ENCODE peak calls at places on chromosomes 1 and 21, in seven cellular contexts. V is body of pancreas, H is fibroblast of lung, F is ovary, B is GM12878, S is dorsolateral prefrontal cortex, Y is tibial artery. M is an unnamed sample.

GRCh38 chr1:38027201-38028104 is 14.9 kb downstream of the UTP11 start:
- DNase-seq in V (no peak), Y (no peak), S (no peak), F (no peak), H (no peak), B (no peak), M (no peak)

GRCh38 chr1:182802006-182802798 is 12.6 kb downstream of the NPL start:
- DNase-seq in V (no peak), Y (no peak), H (no peak), F (no peak), B (no peak), S (no peak), M (no peak)

GRCh38 chr1:31099283-31100063 is 34.0 kb upstream of the PUM1 start:
- DNase-seq in F (no peak), B (no peak), H (no peak), S (no peak), Y (no peak), V (peak), M (no peak)

GRCh38 chr1:63674238-63674864 is 81.1 kb downstream of the PGM1 start:
- DNase-seq in F (peak), V (peak), B (no peak), H (peak), S (peak), Y (peak), M (peak)

GRCh38 chr1:176517484-176517883 is 54.5 kb downstream of the PAPPA2 start:
- DNase-seq in Y (no peak), H (no peak), F (no peak), S (no peak), B (peak), V (no peak), M (no peak)

GRCh38 chr21:37904879-37905278 is 11.4 kb downstream of the KCNJ6 start:
- DNase-seq in V (peak), S (peak), B (no peak), Y (no peak), F (no peak), H (no peak), M (peak)

GRCh38 chr1:154784924-154785531 is 85.1 kb downstream of the KCNN3 start:
- DNase-seq in V (peak), F (no peak), H (no peak), S (no peak), B (peak), Y (peak), M (no peak)

GRCh38 chr1:94227624-94228023 is 9.8 kb downstream of the ARHGAP29 start:
- DNase-seq in B (no peak), H (no peak), Y (no peak), F (no peak), S (no peak), V (no peak), M (no peak)

GRCh38 chr1:14841456-14841855 is 243.0 kb downstream of the KAZN start:
- DNase-seq in V (no peak), B (no peak), F (no peak), S (no peak), H (peak), Y (no peak), M (no peak)

GRCh38 chr1:173520799-173521198 is 43.7 kb downstream of the PRDX6 start:
- DNase-seq in V (no peak), H (no peak), F (no peak), B (no peak), Y (no peak), S (no peak), M (no peak)

GRCh38 chr21:34690793-34691175 is 22.0 kb downstream of the CLIC6 start:
- DNase-seq in Y (no peak), B (no peak), H (no peak), V (no peak), S (no peak), F (no peak), M (no peak)

GRCh38 chr1:112905420-112906154 is 50.4 kb downstream of the SLC16A1 start:
- DNase-seq in S (peak), V (peak), B (no peak), Y (no peak), F (no peak), H (no peak), M (no peak)

GRCh38 chr1:8040586-8040985 is 14.5 kb upstream of the ERRFI1 start:
- DNase-seq in F (no peak), Y (peak), V (peak), B (no peak), H (peak), S (no peak), M (peak)

GRCh38 chr1:34929497-34929852 is at the start of gene DLGAP3:
- DNase-seq in S (peak), B (no peak), F (no peak), H (no peak), V (peak), Y (no peak), M (no peak)

GRCh38 chr1:205711105-205712048 is 31.1 kb upstream of the SLC45A3 start:
- DNase-seq in Y (no peak), H (peak), B (peak), V (peak), F (peak), S (peak), M (peak)

GRCh38 chr1:219661464-219662092 is 48.7 kb upstream of the ZC3H11B start:
- DNase-seq in H (no peak), S (no peak), F (no peak), V (no peak), Y (no peak), B (no peak), M (no peak)

GRCh38 chr1:111726311-111726710 is 12.9 kb downstream of the INKA2 start:
- DNase-seq in Y (no peak), F (no peak), H (no peak), V (no peak), B (no peak), S (no peak), M (no peak)

GRCh38 chr21:41048636-41049035 is 119.3 kb upstream of the BACE2 start:
- DNase-seq in B (no peak), F (no peak), V (no peak), S (no peak), H (no peak), Y (no peak), M (no peak)

GRCh38 chr1:153658400-153659174 is at the start of gene SNAPIN:
- DNase-seq in S (peak), V (peak), B (peak), F (peak), H (peak), Y (peak), M (peak)

DNA sequence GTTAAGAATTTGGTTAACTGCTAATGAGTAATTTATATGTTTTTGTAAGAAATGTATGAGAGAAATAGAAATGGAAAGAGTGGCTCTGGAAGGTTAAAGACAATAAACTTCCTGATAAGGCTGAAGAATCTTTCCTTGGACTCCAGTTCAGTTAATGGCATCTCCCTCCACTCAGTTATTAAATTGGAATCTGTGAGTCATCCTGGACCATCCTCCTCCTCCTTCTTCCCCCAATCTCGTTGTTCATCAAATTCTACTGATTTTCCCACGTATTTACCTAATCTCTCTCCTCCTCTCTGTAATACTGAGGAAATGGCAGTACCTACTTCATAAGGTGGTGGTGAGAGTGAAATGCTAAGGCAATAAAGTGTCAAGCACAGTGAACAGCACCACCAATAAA is 101.4 kb upstream of the IRF2BP2 start:
- DNase-seq in F (no peak), H (no peak), B (no peak), V (no peak), Y (no peak), S (no peak), M (no peak)
- H3K27ac ChIP-seq in F (no peak), H (no peak), B (no peak), V (no peak), Y (no peak), S (no peak), M (peak)

DNA sequence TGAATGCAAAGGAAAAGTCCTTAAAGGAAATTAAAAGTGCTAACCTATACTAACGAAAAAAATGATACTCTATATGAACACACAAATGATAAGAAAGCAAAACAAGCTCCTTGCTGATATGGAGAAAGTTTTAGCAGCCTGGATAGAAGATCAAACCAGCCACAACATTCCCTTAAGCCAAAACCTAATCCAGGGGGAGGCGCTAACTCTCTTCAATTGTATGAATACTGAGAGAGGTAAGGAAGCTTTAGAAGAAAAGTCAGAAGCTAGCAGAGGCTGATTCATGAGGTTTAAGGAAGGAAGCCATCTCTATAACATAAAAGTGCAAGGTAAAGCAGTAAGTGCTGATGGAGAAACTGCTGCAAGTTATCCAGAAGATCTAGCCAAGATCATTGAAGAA is 3.4 kb downstream of the KRTAP23-1 start:
- DNase-seq in B (no peak), H (no peak), Y (no peak), V (no peak), F (no peak), S (no peak), M (no peak)
- TF ChIP-seq CTCF in B (no peak), H (no peak), Y (no peak), V (no peak), F (no peak), S (no peak), M (no peak)

GRCh38 chr1:40382110-40382464 is 8.6 kb downstream of the SMAP2 start:
- DNase-seq in B (no peak), S (no peak), H (no peak), Y (no peak), F (no peak), V (no peak), M (no peak)
- H3K27ac ChIP-seq in B (peak), S (peak), H (no peak), Y (peak), F (no peak), V (no peak), M (no peak)

GRCh38 chr1:13809461-13810159 is 109.6 kb downstream of the PRDM2 start:
- DNase-seq in S (no peak), Y (no peak), V (no peak), H (no peak), F (no peak), B (no peak), M (no peak)

GRCh38 chr1:13806108-13806507 is 106.1 kb downstream of the PRDM2 start:
- DNase-seq in B (no peak), Y (peak), S (no peak), F (no peak), H (no peak), V (no peak), M (no peak)

GRCh38 chr1:13808729-13809131 is 108.7 kb downstream of the PRDM2 start:
- DNase-seq in B (no peak), H (peak), V (no peak), S (peak), F (peak), Y (peak), M (peak)

GRCh38 chr1:13805431-13805830 is 105.4 kb downstream of the PRDM2 start:
- DNase-seq in Y (no peak), H (no peak), S (no peak), B (no peak), V (no peak), F (no peak), M (no peak)

DNA sequence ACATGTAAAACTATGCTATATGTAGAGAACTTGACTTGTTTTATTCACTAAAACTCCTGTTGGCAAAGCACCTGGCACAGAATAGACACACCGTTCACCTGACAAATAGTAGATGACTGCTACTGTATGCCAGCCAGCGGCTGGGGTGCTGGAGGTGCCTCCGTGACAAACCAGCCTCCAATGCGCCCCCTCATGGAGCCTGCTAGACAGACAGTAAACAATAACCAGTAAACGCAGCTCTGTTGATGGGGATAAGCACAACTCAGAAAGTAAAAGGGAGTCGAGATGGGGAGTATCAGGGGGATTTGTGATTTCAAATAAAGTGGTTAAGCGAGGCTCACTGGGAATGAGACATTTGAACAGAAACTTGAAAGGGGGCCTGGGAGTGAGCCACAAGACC is 107.2 kb downstream of the PRDM2 start:
- DNase-seq in Y (peak), H (peak), V (peak), B (no peak), S (no peak), F (no peak), M (no peak)
- TF ChIP-seq CTCF in Y (no peak), H (peak), V (peak), B (peak), S (peak), F (no peak), M (no peak)

DNA sequence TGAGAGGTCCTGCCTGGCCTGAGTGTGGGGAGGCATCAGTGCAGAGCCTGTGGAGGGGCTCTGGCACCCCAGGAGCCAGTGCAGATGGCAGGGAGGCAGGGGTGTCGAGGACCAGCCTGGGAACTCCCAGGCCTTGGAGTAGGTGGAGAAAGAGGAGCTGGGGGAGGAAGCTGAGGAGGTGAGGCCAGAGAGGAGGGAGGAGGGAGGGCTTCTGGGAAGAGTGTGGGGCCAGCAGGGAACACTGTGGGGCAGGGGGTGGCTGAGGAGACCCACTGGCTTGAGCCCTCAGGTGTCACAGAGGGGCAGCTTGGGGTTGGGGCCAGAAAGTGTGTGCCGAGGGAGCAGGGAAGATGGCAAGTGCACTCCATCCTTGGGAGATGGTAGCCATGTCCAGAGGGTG is 3.8 kb downstream of the COQ8A start:
- DNase-seq in Y (peak), F (no peak), B (no peak), H (no peak), V (no peak), S (no peak), M (no peak)
- H3K27ac ChIP-seq in Y (no peak), F (no peak), B (no peak), H (no peak), V (peak), S (no peak), M (peak)

DNA sequence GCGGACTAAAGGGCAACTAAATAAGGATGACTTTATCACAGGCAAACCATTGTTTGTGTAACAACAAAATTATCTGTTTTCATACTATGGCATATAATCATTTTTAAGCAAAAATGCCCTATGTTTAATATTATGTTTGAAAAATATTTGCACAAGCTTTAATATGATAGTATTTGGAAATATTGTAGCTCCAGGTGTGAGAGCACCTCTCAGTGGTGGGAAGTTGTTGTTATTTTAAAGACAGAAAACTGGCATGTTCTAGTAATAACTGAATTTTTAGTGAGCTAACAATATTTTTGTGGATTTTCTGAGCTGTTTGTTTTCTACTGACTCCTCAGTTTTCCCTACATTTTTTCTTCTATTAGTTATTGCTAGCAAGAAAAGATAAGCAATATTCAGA is 578.8 kb downstream of the KCNT2 start:
- DNase-seq in V (no peak), F (no peak), B (no peak), S (no peak), H (no peak), Y (no peak), M (no peak)
- TF ChIP-seq CTCF in V (no peak), F (no peak), B (no peak), S (no peak), H (no peak), Y (no peak), M (no peak)

GRCh38 chr1:201633811-201634210 is 94.9 kb downstream of the NAV1 start:
- DNase-seq in Y (no peak), B (no peak), S (no peak), F (no peak), H (peak), V (no peak), M (no peak)

GRCh38 chr1:201636065-201636464 is 97.1 kb downstream of the NAV1 start:
- DNase-seq in B (no peak), H (no peak), S (no peak), Y (no peak), F (no peak), V (no peak), M (no peak)

GRCh38 chr1:201637282-201638076 is 98.6 kb downstream of the NAV1 start:
- DNase-seq in S (no peak), V (no peak), F (no peak), B (no peak), Y (no peak), H (peak), M (no peak)

GRCh38 chr1:201634261-201634660 is 95.3 kb downstream of the NAV1 start:
- DNase-seq in F (no peak), S (no peak), B (no peak), H (peak), V (no peak), Y (no peak), M (no peak)

GRCh38 chr1:201636581-201636980 is 97.7 kb downstream of the NAV1 start:
- DNase-seq in F (no peak), Y (no peak), B (no peak), S (no peak), H (peak), V (no peak), M (no peak)
- H3K27ac ChIP-seq in F (no peak), Y (no peak), B (no peak), S (no peak), H (peak), V (no peak), M (no peak)

GRCh38 chr1:107963009-107963408 is 2.0 kb downstream of the VAV3 start:
- DNase-seq in Y (no peak), V (no peak), B (no peak), H (no peak), F (no peak), S (no peak), M (no peak)

GRCh38 chr1:107963601-107964396 is 1.2 kb downstream of the VAV3 start:
- DNase-seq in H (peak), S (no peak), V (peak), Y (no peak), B (peak), F (no peak), M (peak)

GRCh38 chr1:107966550-107966949 is 1.6 kb upstream of the VAV3 start:
- DNase-seq in S (no peak), V (no peak), F (no peak), H (no peak), Y (no peak), B (no peak), M (no peak)

GRCh38 chr1:107964397-107965111 is 426 bp downstream of the VAV3 start:
- DNase-seq in S (no peak), Y (no peak), V (peak), F (no peak), B (no peak), H (peak), M (peak)

DNA sequence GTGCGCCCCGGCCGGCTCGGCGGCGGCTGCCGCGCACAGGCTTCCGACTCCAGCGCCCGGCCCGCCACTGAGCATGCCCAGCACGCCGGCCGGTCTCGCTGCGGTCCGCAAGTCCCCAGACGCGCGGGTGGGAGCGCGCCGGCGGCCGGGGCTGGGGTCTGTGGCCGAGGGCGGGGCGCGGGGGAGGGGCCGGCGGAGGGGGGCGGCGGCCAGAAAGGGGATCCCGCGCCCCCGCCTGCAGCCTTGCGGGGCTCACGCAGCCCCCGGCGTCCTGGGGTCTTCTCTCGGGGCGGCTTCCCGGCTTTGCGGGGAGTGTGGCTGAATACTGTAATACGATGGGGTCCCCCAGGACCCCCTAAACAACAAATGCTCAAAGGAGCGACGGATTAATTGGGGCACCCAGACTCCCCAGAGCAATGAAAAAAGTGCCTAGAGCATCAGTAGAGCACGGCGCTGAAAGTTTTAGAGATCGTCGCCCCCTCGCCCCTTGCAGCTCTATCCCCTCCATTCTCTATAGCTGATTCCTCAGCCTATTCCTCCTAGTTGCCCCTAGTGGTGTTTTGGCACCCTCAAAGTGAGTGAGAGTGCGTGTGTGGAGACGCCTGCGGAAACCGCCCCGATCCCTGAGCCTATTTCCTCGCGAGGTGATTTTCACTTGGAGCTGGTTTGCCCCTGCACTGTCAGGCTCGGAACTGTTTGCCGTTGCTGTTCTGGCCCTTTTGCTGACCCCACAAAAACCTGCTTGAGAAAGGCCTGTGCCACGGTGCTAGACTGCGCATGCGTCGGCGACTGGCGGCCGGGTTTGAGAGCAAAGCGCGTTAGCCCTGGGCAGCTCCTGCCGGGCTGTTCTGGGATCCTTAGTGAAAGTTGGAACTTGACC is at the start of gene VAV3:
- DNase-seq in F (no peak), B (no peak), H (peak), V (peak), S (peak), Y (peak), M (peak)
- TF ChIP-seq CTCF in F (no peak), B (peak), H (no peak), V (no peak), S (no peak), Y (no peak), M (peak)

GRCh38 chr1:145708063-145708462 is 895 bp upstream of the PDZK1 start:
- DNase-seq in Y (no peak), V (no peak), F (no peak), B (no peak), H (peak), S (peak), M (no peak)

GRCh38 chr1:145706282-145706681 is 886 bp downstream of the PDZK1 start:
- DNase-seq in S (no peak), V (no peak), F (no peak), H (no peak), Y (no peak), B (no peak), M (no peak)

GRCh38 chr1:145705634-145706033 is 1.5 kb downstream of the PDZK1 start:
- DNase-seq in Y (no peak), V (no peak), S (no peak), H (no peak), F (no peak), B (no peak), M (no peak)

GRCh38 chr1:145710291-145711027 is 3.3 kb upstream of the PDZK1 start:
- DNase-seq in V (no peak), H (no peak), Y (no peak), F (no peak), B (no peak), S (no peak), M (no peak)

GRCh38 chr1:145707183-145707867 is at the start of gene PDZK1:
- DNase-seq in B (no peak), H (no peak), Y (no peak), F (no peak), V (peak), S (peak), M (no peak)
- H3K27ac ChIP-seq in B (no peak), H (no peak), Y (no peak), F (no peak), V (peak), S (no peak), M (no peak)

M was measured in heart right ventricle.